ENCODE peak calls at places on chromosomes 2 and 18, in ten cellular contexts. S is cardiac fibroblast, I is HFFc6, D is HCT116, Z is endothelial cell of umbilical vein, B is GM12865, H is mammary epithelial cell, O is type B pancreatic cell, E is adrenal gland, G is NB4. U is an unnamed sample.

GRCh38 chr2:79039944-79040343 is 14.4 kb downstream of the REG3G start:
- DNase-seq in Z (no peak), I (no peak), H (no peak), S (no peak), G (no peak), D (no peak), E (no peak), B (no peak), O (no peak), U (no peak)

GRCh38 chr2:141021109-141021508 is 1109.7 kb downstream of the LRP1B start:
- DNase-seq in E (no peak), G (no peak), B (no peak), O (no peak), I (peak; percentile 83), Z (peak; percentile 88), D (no peak), S (peak; percentile 65), H (peak; percentile 78), U (no peak)

GRCh38 chr2:64359892-64360657 is 93.9 kb upstream of the LGALSL start:
- DNase-seq in E (peak; percentile 95), O (no peak), I (peak; percentile 89), D (peak; percentile 92), G (peak; percentile 63), H (peak; percentile 98), B (peak; percentile 75), S (peak; percentile 90), Z (peak; percentile 80), U (peak; percentile 92)

GRCh38 chr2:166419616-166419934 is 43.8 kb upstream of the SCN9A start:
- DNase-seq in H (peak; percentile 34), I (peak; percentile 54), D (peak; percentile 23), S (peak; percentile 70), B (no peak), G (peak; percentile 20), Z (peak; percentile 73), E (no peak), O (no peak), U (no peak)

GRCh38 chr18:54392621-54393023 is 34.9 kb downstream of the C18orf54 start:
- DNase-seq in B (peak; percentile 77), O (no peak), S (peak; percentile 78), D (peak; percentile 68), G (peak; percentile 67), H (peak; percentile 44), E (no peak), Z (peak; percentile 71), I (peak; percentile 67), U (no peak)

GRCh38 chr2:8906208-8906607 is 68.8 kb upstream of the KIDINS220 start:
- DNase-seq in G (peak; percentile 63), B (no peak), H (peak; percentile 87), S (peak; percentile 8), O (no peak), E (no peak), Z (peak; percentile 13), D (peak; percentile 12), I (peak; percentile 3), U (no peak)

GRCh38 chr2:73986085-73986680 is 1.5 kb downstream of the TET3 start:
- DNase-seq in S (no peak), G (no peak), D (no peak), O (no peak), Z (no peak), H (no peak), E (no peak), B (peak; percentile 58), I (no peak), U (no peak)

GRCh38 chr2:167675906-167676305 is 571.5 kb downstream of the STK39 start:
- DNase-seq in D (no peak), O (no peak), H (no peak), E (no peak), Z (no peak), G (no peak), I (no peak), B (no peak), S (no peak), U (no peak)

GRCh38 chr18:46624127-46624526 is 32.9 kb downstream of the LOXHD1 start:
- DNase-seq in O (peak; percentile 62), B (no peak), D (no peak), H (no peak), E (no peak), G (no peak), S (no peak), Z (no peak), I (no peak), U (no peak)

GRCh38 chr2:30294147-30294546 is 62.8 kb downstream of the LBH start:
- DNase-seq in G (no peak), B (no peak), S (no peak), E (no peak), H (no peak), Z (no peak), D (no peak), O (no peak), I (no peak), U (no peak)

GRCh38 chr2:72142743-72143440 is 4.8 kb downstream of the CYP26B1 start:
- DNase-seq in D (no peak), Z (peak; percentile 28), G (peak; percentile 37), H (no peak), I (no peak), O (peak; percentile 72), B (no peak), S (peak; percentile 68), E (peak; percentile 49), U (peak; percentile 82)

GRCh38 chr2:69149631-69150215 is 136.7 kb downstream of the ANTXR1 start:
- DNase-seq in G (peak; percentile 24), I (no peak), S (peak; percentile 92), D (no peak), E (peak; percentile 81), O (no peak), H (no peak), B (no peak), Z (no peak), U (no peak)

DNA sequence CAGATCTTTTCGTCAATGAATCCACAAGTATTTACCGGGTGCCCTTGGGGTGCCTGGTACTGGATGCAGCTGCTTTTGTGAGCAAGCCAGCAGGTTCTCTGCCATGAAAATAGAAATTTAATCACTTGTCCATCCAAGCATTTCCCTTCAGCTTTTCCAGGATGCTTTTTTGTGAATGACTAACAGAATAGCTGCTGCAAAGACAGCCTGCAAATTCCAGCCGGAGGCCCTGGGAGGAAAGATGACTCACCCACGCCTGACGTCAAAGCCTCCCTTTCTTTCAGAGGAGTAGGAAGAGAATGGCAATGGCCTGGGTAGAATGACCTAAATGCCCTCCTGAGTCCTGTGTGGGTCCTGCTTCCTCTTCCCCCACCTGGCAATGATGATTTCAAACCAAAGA is 111.9 kb downstream of the AP1S3 start:
- DNase-seq in H (peak; percentile 94), D (peak; percentile 92), I (peak; percentile 96), Z (peak; percentile 98), O (peak; percentile 73), E (peak; percentile 95), B (no peak), G (peak; percentile 74), S (peak; percentile 97), U (peak; percentile 88)
- TF ChIP-seq CTCF in H (no peak), D (no peak), I (no peak), Z (no peak), O (no peak), E (no peak), B (no peak), G (no peak), S (no peak), U (no peak)

DNA sequence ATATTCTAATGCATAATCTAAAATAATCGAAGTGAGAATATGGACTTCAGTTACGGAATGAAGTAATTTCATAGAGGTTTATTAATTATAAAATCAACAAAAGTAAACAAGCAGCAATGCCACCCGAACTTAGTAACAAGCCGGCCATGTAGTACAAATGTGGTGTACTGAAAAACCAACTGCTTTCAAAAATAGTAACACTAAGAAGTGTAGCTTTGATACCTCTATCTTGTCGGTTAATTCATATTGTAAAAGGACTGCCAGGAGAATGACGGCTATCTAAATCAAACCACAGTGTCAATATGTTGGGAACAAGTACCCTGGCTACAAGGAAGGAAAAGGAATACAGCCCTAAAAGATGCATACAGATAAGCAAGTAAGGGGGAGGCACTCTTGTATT is 48.5 kb downstream of the WDR33 start:
- DNase-seq in S (no peak), D (no peak), Z (no peak), B (no peak), G (no peak), I (no peak), E (no peak), H (no peak), O (no peak), U (no peak)
- TF ChIP-seq CTCF in S (no peak), D (no peak), Z (no peak), B (no peak), G (no peak), I (no peak), E (no peak), H (no peak), O (no peak), U (no peak)

DNA sequence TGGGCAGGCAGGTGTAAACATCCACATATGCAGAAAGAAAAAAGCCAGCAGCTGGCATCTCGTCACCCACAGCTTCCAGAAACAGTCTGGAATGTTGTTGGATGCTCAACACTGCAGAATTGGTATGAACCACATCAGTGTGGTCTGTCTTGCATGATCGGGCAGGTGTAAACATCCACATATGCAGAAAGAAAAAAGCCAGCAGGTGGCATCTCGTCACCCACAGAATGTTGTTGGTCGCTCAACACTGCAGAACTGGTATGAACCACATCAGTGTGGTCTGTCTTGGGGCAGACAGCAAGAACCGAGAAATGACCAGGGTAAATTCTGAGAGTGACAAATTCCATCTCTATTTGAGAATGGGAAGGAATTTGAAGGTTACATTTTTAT is 39.6 kb downstream of the DOCK10 start:
- DNase-seq in G (peak; percentile 19), H (no peak), O (no peak), Z (no peak), S (no peak), B (peak; percentile 75), D (no peak), I (no peak), E (no peak), U (no peak)
- TF ChIP-seq CTCF in G (no peak), H (peak; percentile 44), O (no peak), Z (no peak), S (no peak), B (peak; percentile 22), D (peak; percentile 13), I (no peak), E (no peak), U (no peak)

GRCh38 chr18:35511833-35512232 is 14.1 kb upstream of the INO80C start:
- DNase-seq in E (no peak), G (no peak), Z (no peak), D (peak; percentile 6), I (no peak), H (no peak), O (peak; percentile 2), B (peak; percentile 27), S (no peak), U (peak; percentile 0)
- TF ChIP-seq CTCF in E (no peak), G (no peak), Z (no peak), D (peak; percentile 59), I (no peak), H (peak; percentile 54), O (no peak), B (peak; percentile 26), S (no peak), U (no peak)

GRCh38 chr2:192148620-192149321 is 46.0 kb downstream of the TMEFF2 start:
- DNase-seq in H (no peak), B (no peak), S (peak; percentile 45), G (no peak), O (no peak), D (no peak), E (no peak), I (peak; percentile 42), Z (peak; percentile 23), U (no peak)
- TF ChIP-seq CTCF in H (no peak), B (no peak), S (peak; percentile 6), G (no peak), O (no peak), D (no peak), E (peak; percentile 31), I (peak; percentile 25), Z (no peak), U (no peak)